ENCODE peak calls at places on chromosomes 11 and 22, in eight cellular contexts. One of them, this sample, is unnamed.

GRCh38 chr11:119315139-119316016 is 1.6 kb downstream of the MCAM start:
- DNase-seq in choroid plexus epithelial cell: no peak
- DNase-seq in mammary epithelial cell: peak
- DNase-seq in osteocyte: no peak
- DNase-seq in AG04450: no peak
- DNase-seq in lung: no peak
- DNase-seq in suprapubic skin: no peak
- DNase-seq in AG10803: no peak
- DNase-seq in this sample: peak

GRCh38 chr11:3231851-3232744 is at the start of gene MRGPRE:
- DNase-seq in lung: peak
- DNase-seq in AG04450: no peak
- DNase-seq in osteocyte: peak
- DNase-seq in suprapubic skin: peak
- DNase-seq in AG10803: peak
- DNase-seq in choroid plexus epithelial cell: peak
- DNase-seq in mammary epithelial cell: peak
- DNase-seq in this sample: no peak

GRCh38 chr22:33431300-33431699 is 373.1 kb upstream of the SYN3 start:
- DNase-seq in lung: no peak
- DNase-seq in osteocyte: no peak
- DNase-seq in mammary epithelial cell: no peak
- DNase-seq in suprapubic skin: no peak
- DNase-seq in AG04450: no peak
- DNase-seq in choroid plexus epithelial cell: no peak
- DNase-seq in AG10803: no peak
- DNase-seq in this sample: no peak

GRCh38 chr11:1640076-1640946 is 10.7 kb downstream of the KRTAP5-5 start:
- DNase-seq in choroid plexus epithelial cell: peak
- DNase-seq in AG04450: no peak
- DNase-seq in lung: no peak
- DNase-seq in osteocyte: no peak
- DNase-seq in mammary epithelial cell: peak
- DNase-seq in AG10803: no peak
- DNase-seq in suprapubic skin: no peak
- DNase-seq in this sample: peak

GRCh38 chr22:23107487-23108323 is 34.1 kb downstream of the RSPH14 start:
- DNase-seq in osteocyte: no peak
- DNase-seq in suprapubic skin: no peak
- DNase-seq in mammary epithelial cell: no peak
- DNase-seq in AG04450: no peak
- DNase-seq in AG10803: no peak
- DNase-seq in choroid plexus epithelial cell: no peak
- DNase-seq in lung: no peak
- DNase-seq in this sample: no peak

GRCh38 chr11:85922367-85922766 is 67.2 kb downstream of the CCDC83 start:
- DNase-seq in AG04450: no peak
- DNase-seq in lung: no peak
- DNase-seq in choroid plexus epithelial cell: no peak
- DNase-seq in mammary epithelial cell: no peak
- DNase-seq in AG10803: no peak
- DNase-seq in osteocyte: no peak
- DNase-seq in suprapubic skin: no peak
- DNase-seq in this sample: peak

GRCh38 chr11:27237641-27238040 is 125.4 kb downstream of the CCDC34 start:
- DNase-seq in choroid plexus epithelial cell: no peak
- DNase-seq in mammary epithelial cell: no peak
- DNase-seq in suprapubic skin: no peak
- DNase-seq in lung: no peak
- DNase-seq in AG04450: no peak
- DNase-seq in AG10803: no peak
- DNase-seq in osteocyte: no peak
- DNase-seq in this sample: no peak

GRCh38 chr11:46305295-46305694 is 27.8 kb downstream of the CREB3L1 start:
- DNase-seq in osteocyte: no peak
- DNase-seq in lung: no peak
- DNase-seq in AG04450: no peak
- DNase-seq in mammary epithelial cell: no peak
- DNase-seq in choroid plexus epithelial cell: peak
- DNase-seq in AG10803: no peak
- DNase-seq in suprapubic skin: no peak
- DNase-seq in this sample: no peak

GRCh38 chr22:28896611-28897010 is 13.2 kb downstream of the ZNRF3 start:
- DNase-seq in choroid plexus epithelial cell: no peak
- DNase-seq in osteocyte: no peak
- DNase-seq in lung: no peak
- DNase-seq in AG10803: no peak
- DNase-seq in AG04450: no peak
- DNase-seq in mammary epithelial cell: peak
- DNase-seq in suprapubic skin: no peak
- DNase-seq in this sample: no peak

DNA sequence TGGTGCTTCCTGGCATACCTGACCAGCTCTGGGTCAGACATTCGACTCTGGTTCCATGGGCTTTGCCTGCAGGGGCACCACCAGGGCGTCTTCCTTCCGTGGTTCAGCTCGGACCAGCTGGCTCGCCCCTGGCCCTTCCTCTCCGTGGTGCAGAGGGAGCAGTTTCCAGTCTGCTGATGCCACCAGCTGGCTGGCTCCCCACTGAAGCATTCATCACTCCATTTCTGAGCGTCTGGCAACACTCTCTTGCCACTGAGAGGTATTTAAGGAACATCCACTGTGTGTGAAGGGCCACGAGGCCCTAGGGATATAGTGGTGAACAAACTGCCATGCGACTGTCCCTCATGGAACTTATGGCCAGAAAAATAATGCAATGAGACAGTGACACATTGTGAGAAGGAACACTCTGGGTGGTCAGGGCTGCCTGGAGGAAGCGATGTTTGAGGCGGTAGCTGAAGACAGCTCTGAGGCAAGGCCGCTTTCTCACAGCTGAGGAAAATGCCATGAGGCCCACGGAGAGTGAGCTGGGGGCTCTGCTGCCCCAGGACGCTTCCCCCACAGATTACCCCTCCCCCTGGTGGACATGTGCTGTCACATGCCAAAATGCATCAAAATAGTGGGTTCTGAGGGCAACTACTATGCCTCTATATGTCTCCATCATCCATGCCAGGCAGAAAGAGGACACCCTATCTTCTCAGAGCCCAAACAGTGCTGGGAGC is 44.9 kb upstream of the ARFGAP3 start:
- DNase-seq in AG04450: no peak
- DNase-seq in lung: no peak
- DNase-seq in AG10803: no peak
- DNase-seq in suprapubic skin: no peak
- DNase-seq in osteocyte: no peak
- DNase-seq in choroid plexus epithelial cell: no peak
- DNase-seq in mammary epithelial cell: no peak
- DNase-seq in this sample: no peak
- TF ChIP-seq CTCF in AG04450: peak
- TF ChIP-seq CTCF in lung: no peak
- TF ChIP-seq CTCF in AG10803: peak
- TF ChIP-seq CTCF in suprapubic skin: no peak
- TF ChIP-seq CTCF in osteocyte: peak
- TF ChIP-seq CTCF in choroid plexus epithelial cell: peak
- TF ChIP-seq CTCF in mammary epithelial cell: peak
- TF ChIP-seq CTCF in this sample: peak

GRCh38 chr11:10573028-10573427 is 4.6 kb upstream of the LYVE1 start:
- DNase-seq in choroid plexus epithelial cell: no peak
- DNase-seq in osteocyte: no peak
- DNase-seq in suprapubic skin: no peak
- DNase-seq in lung: no peak
- DNase-seq in AG04450: no peak
- DNase-seq in mammary epithelial cell: no peak
- DNase-seq in AG10803: no peak
- DNase-seq in this sample: no peak

GRCh38 chr11:10575999-10576398 is 7.5 kb upstream of the LYVE1 start:
- DNase-seq in osteocyte: no peak
- DNase-seq in mammary epithelial cell: no peak
- DNase-seq in lung: no peak
- DNase-seq in AG10803: no peak
- DNase-seq in suprapubic skin: no peak
- DNase-seq in choroid plexus epithelial cell: no peak
- DNase-seq in AG04450: no peak
- DNase-seq in this sample: no peak

GRCh38 chr11:10572533-10572932 is 4.1 kb upstream of the LYVE1 start:
- DNase-seq in suprapubic skin: no peak
- DNase-seq in AG04450: no peak
- DNase-seq in choroid plexus epithelial cell: no peak
- DNase-seq in lung: no peak
- DNase-seq in AG10803: no peak
- DNase-seq in mammary epithelial cell: no peak
- DNase-seq in osteocyte: no peak
- DNase-seq in this sample: no peak

GRCh38 chr11:10573556-10573955 is 5.1 kb upstream of the LYVE1 start:
- DNase-seq in suprapubic skin: no peak
- DNase-seq in osteocyte: no peak
- DNase-seq in lung: no peak
- DNase-seq in AG04450: no peak
- DNase-seq in choroid plexus epithelial cell: no peak
- DNase-seq in mammary epithelial cell: no peak
- DNase-seq in AG10803: no peak
- DNase-seq in this sample: no peak

DNA sequence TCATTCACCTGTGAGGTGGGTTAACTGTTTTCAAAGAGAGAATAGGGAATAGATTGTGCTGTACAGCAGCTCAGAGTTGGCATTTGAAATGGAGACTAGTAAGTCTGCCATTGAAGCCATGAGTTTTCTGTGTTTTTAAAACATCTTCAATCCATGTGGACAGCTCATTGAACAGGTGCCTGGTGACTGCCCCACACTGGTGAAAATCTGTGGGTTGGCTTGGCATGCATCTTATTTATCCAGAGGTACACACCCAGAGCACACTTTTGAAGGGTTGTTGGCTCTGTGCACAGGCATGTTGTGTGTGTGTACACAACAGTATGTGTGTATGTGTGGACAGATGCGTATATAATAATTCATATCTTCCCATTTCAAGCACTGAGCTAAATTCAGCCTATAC is 6.9 kb upstream of the LYVE1 start:
- DNase-seq in AG04450: no peak
- DNase-seq in AG10803: no peak
- DNase-seq in lung: no peak
- DNase-seq in osteocyte: no peak
- DNase-seq in suprapubic skin: no peak
- DNase-seq in mammary epithelial cell: no peak
- DNase-seq in choroid plexus epithelial cell: no peak
- DNase-seq in this sample: no peak
- TF ChIP-seq CTCF in AG04450: no peak
- TF ChIP-seq CTCF in AG10803: no peak
- TF ChIP-seq CTCF in lung: no peak
- TF ChIP-seq CTCF in osteocyte: no peak
- TF ChIP-seq CTCF in suprapubic skin: no peak
- TF ChIP-seq CTCF in mammary epithelial cell: no peak
- TF ChIP-seq CTCF in choroid plexus epithelial cell: no peak
- TF ChIP-seq CTCF in this sample: no peak

GRCh38 chr11:21514298-21514697 is 678.6 kb upstream of the ANO5 start:
- DNase-seq in lung: no peak
- DNase-seq in AG10803: no peak
- DNase-seq in suprapubic skin: no peak
- DNase-seq in osteocyte: no peak
- DNase-seq in AG04450: no peak
- DNase-seq in mammary epithelial cell: no peak
- DNase-seq in choroid plexus epithelial cell: no peak
- DNase-seq in this sample: no peak
- TF ChIP-seq CTCF in lung: no peak
- TF ChIP-seq CTCF in AG10803: no peak
- TF ChIP-seq CTCF in suprapubic skin: no peak
- TF ChIP-seq CTCF in osteocyte: no peak
- TF ChIP-seq CTCF in AG04450: no peak
- TF ChIP-seq CTCF in mammary epithelial cell: peak
- TF ChIP-seq CTCF in choroid plexus epithelial cell: no peak
- TF ChIP-seq CTCF in this sample: no peak

GRCh38 chr11:103111400-103111799 is 2.2 kb downstream of the DYNC2H1 start:
- DNase-seq in suprapubic skin: no peak
- DNase-seq in mammary epithelial cell: no peak
- DNase-seq in osteocyte: no peak
- DNase-seq in AG04450: no peak
- DNase-seq in choroid plexus epithelial cell: no peak
- DNase-seq in lung: no peak
- DNase-seq in AG10803: no peak
- DNase-seq in this sample: no peak

GRCh38 chr11:103108933-103109817 is at the start of gene DYNC2H1:
- DNase-seq in AG04450: peak
- DNase-seq in mammary epithelial cell: peak
- DNase-seq in lung: peak
- DNase-seq in AG10803: peak
- DNase-seq in choroid plexus epithelial cell: peak
- DNase-seq in suprapubic skin: peak
- DNase-seq in osteocyte: peak
- DNase-seq in this sample: peak

GRCh38 chr11:103109818-103110388 is 677 bp downstream of the DYNC2H1 start:
- DNase-seq in AG04450: no peak
- DNase-seq in suprapubic skin: no peak
- DNase-seq in mammary epithelial cell: no peak
- DNase-seq in lung: no peak
- DNase-seq in osteocyte: no peak
- DNase-seq in choroid plexus epithelial cell: no peak
- DNase-seq in AG10803: peak
- DNase-seq in this sample: peak

GRCh38 chr11:103112364-103112763 is 3.1 kb downstream of the DYNC2H1 start:
- DNase-seq in choroid plexus epithelial cell: no peak
- DNase-seq in suprapubic skin: no peak
- DNase-seq in AG10803: no peak
- DNase-seq in mammary epithelial cell: no peak
- DNase-seq in AG04450: no peak
- DNase-seq in lung: no peak
- DNase-seq in osteocyte: no peak
- DNase-seq in this sample: no peak

GRCh38 chr11:103110406-103110805 is 1.2 kb downstream of the DYNC2H1 start:
- DNase-seq in mammary epithelial cell: peak
- DNase-seq in choroid plexus epithelial cell: peak
- DNase-seq in AG04450: no peak
- DNase-seq in osteocyte: no peak
- DNase-seq in AG10803: peak
- DNase-seq in suprapubic skin: no peak
- DNase-seq in lung: no peak
- DNase-seq in this sample: no peak
- TF ChIP-seq CTCF in mammary epithelial cell: peak
- TF ChIP-seq CTCF in choroid plexus epithelial cell: peak
- TF ChIP-seq CTCF in AG04450: peak
- TF ChIP-seq CTCF in osteocyte: peak
- TF ChIP-seq CTCF in AG10803: peak
- TF ChIP-seq CTCF in suprapubic skin: no peak
- TF ChIP-seq CTCF in lung: no peak
- TF ChIP-seq CTCF in this sample: no peak

GRCh38 chr11:101292661-101293240 is 163.1 kb upstream of the PGR start:
- DNase-seq in AG04450: no peak
- DNase-seq in lung: no peak
- DNase-seq in suprapubic skin: no peak
- DNase-seq in AG10803: no peak
- DNase-seq in osteocyte: no peak
- DNase-seq in mammary epithelial cell: no peak
- DNase-seq in choroid plexus epithelial cell: no peak
- DNase-seq in this sample: no peak
- TF ChIP-seq CTCF in AG04450: no peak
- TF ChIP-seq CTCF in lung: no peak
- TF ChIP-seq CTCF in suprapubic skin: no peak
- TF ChIP-seq CTCF in AG10803: no peak
- TF ChIP-seq CTCF in osteocyte: no peak
- TF ChIP-seq CTCF in mammary epithelial cell: no peak
- TF ChIP-seq CTCF in choroid plexus epithelial cell: no peak
- TF ChIP-seq CTCF in this sample: no peak